ENCODE peak calls at places on chromosomes 6 and 20, in six cellular contexts. X is astrocyte of the spinal cord, Q is Peyer's patch, N is dorsolateral prefrontal cortex, A is NB4, S is aorta. G is an unnamed sample.

GRCh38 chr6:129701721-129702455 is 8.1 kb downstream of the ARHGAP18 start:
- DNase-seq in X (no peak), Q (no peak), S (no peak), A (no peak), N (no peak), G (no peak)

GRCh38 chr20:60228255-60228654 is 270.0 kb downstream of the CDH26 start:
- DNase-seq in N (no peak), A (peak; percentile 86), X (no peak), Q (no peak), S (no peak), G (no peak)

GRCh38 chr6:4607026-4607704 is 169.0 kb upstream of the CDYL start:
- DNase-seq in Q (no peak), S (peak; percentile 62), N (peak; percentile 95), X (peak; percentile 93), A (peak; percentile 15), G (no peak)

GRCh38 chr6:47182291-47182957 is 127.3 kb downstream of the TNFRSF21 start:
- DNase-seq in A (no peak), S (no peak), N (no peak), X (no peak), Q (no peak), G (no peak)

GRCh38 chr20:32777177-32777956 is 15.2 kb downstream of the DNMT3B start:
- DNase-seq in A (no peak), N (no peak), X (no peak), S (no peak), Q (no peak), G (no peak)

GRCh38 chr20:9323622-9324021 is 190.8 kb upstream of the LAMP5 start:
- DNase-seq in X (no peak), Q (no peak), S (no peak), N (no peak), A (no peak), G (no peak)

GRCh38 chr20:32356935-32357868 is 929 bp upstream of the ASXL1 start:
- DNase-seq in A (peak; percentile 65), Q (no peak), N (peak; percentile 14), S (peak; percentile 47), X (peak; percentile 29), G (no peak)

GRCh38 chr6:85747654-85748053 is 105.0 kb upstream of the SYNCRIP start:
- DNase-seq in Q (no peak), N (no peak), X (peak; percentile 85), S (no peak), A (no peak), G (no peak)

GRCh38 chr6:106168097-106168888 is 82.2 kb downstream of the PRDM1 start:
- DNase-seq in X (no peak), A (no peak), Q (no peak), N (peak; percentile 71), S (no peak), G (no peak)

GRCh38 chr20:48897298-48898044 is 24.0 kb upstream of the ARFGEF2 start:
- DNase-seq in A (peak; percentile 26), N (no peak), X (peak; percentile 86), Q (no peak), S (no peak), G (no peak)

GRCh38 chr6:11215773-11216172 is 16.7 kb downstream of the NEDD9 start:
- DNase-seq in N (peak; percentile 31), Q (no peak), S (no peak), X (no peak), A (no peak), G (no peak)

GRCh38 chr6:130035211-130035610 is 16.8 kb downstream of the L3MBTL3 start:
- DNase-seq in X (no peak), A (no peak), S (no peak), Q (no peak), N (no peak), G (no peak)

GRCh38 chr6:64477311-64477850 is 841.8 kb downstream of the PHF3 start:
- DNase-seq in X (peak; percentile 26), Q (no peak), N (no peak), S (no peak), A (no peak), G (no peak)

GRCh38 chr6:168756009-168756634 is 315.1 kb downstream of the SMOC2 start:
- DNase-seq in X (peak; percentile 74), N (no peak), A (no peak), Q (no peak), S (no peak), G (no peak)

GRCh38 chr6:21625642-21626041 is 32.1 kb downstream of the SOX4 start:
- DNase-seq in A (no peak), N (no peak), S (no peak), X (no peak), Q (no peak), G (no peak)

GRCh38 chr6:114362957-114363356 is 20.1 kb upstream of the HS3ST5 start:
- DNase-seq in X (no peak), A (no peak), N (no peak), Q (no peak), S (no peak), G (no peak)

GRCh38 chr6:114366899-114367298 is 24.1 kb upstream of the HS3ST5 start:
- DNase-seq in N (no peak), X (no peak), S (no peak), Q (no peak), A (no peak), G (no peak)

GRCh38 chr6:114364295-114364694 is 21.5 kb upstream of the HS3ST5 start:
- DNase-seq in X (peak; percentile 56), Q (no peak), N (no peak), S (no peak), A (no peak), G (no peak)

GRCh38 chr6:114361036-114361435 is 18.2 kb upstream of the HS3ST5 start:
- DNase-seq in Q (no peak), A (no peak), S (no peak), X (no peak), N (no peak), G (no peak)

DNA sequence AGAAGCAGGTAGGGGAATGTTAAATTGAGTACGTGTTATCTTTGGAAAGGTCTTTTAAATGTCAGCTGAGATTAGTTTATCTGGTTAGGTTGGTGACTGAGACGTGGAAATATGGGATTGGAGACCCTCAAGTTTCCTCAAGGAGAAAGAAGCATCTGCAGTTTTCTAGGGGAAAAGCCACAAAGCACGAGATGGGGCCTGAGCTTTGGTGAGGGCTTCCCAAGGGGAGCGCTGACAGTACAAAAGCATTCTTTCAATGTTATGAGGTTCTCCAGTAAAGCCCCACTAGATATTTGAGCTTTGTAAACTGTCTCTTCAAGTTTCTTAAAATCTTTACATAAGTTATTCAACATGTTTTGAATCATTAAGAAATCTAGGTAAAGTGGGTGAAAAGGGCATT is 19.6 kb upstream of the HS3ST5 start:
- DNase-seq in A (no peak), Q (no peak), S (no peak), X (no peak), N (no peak), G (no peak)
- H3K4me3 ChIP-seq in A (no peak overlapping the region), Q (no peak overlapping the region), S (no peak overlapping the region), X (no peak overlapping the region), N (no peak overlapping the region), G (no peak overlapping the region)

DNA sequence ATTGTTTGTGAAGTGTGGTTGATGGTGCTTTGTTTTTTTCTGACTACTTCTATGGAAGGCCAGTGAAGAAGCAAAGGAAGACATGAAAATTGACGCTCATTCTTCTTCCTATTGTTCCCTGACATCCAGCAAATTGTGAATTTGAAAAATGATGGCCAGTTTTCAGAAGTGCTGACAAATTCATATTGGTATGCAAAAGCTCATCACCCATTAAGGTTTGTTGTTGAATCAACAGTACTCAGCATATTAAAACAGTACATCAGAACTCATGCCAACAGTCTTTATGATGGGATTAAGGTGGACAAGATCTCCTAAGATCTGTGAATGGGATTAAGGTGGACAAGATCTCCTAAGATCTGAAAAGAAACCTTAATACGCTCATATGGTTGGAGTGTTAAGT is 1.0 kb upstream of the MTG2 start:
- DNase-seq in X (no peak), A (no peak), Q (no peak), S (no peak), N (no peak), G (no peak)
- H3K4me3 ChIP-seq in X (peak overlapping the region; percentile 97), A (peak overlapping the region; percentile 92), Q (peak overlapping the region; percentile 87), S (no peak overlapping the region), N (peak overlapping the region; percentile 90), G (peak overlapping the region; percentile 95)

GRCh38 chr20:43916875-43917371 is 2.3 kb downstream of the TOX2 start:
- DNase-seq in Q (no peak), N (no peak), X (peak; percentile 16), S (no peak), A (no peak), G (no peak)
- H3K4me3 ChIP-seq in Q (peak overlapping the region; percentile 57), N (peak overlapping the region; percentile 40), X (peak overlapping the region; percentile 58), S (no peak overlapping the region), A (no peak overlapping the region), G (no peak overlapping the region)

DNA sequence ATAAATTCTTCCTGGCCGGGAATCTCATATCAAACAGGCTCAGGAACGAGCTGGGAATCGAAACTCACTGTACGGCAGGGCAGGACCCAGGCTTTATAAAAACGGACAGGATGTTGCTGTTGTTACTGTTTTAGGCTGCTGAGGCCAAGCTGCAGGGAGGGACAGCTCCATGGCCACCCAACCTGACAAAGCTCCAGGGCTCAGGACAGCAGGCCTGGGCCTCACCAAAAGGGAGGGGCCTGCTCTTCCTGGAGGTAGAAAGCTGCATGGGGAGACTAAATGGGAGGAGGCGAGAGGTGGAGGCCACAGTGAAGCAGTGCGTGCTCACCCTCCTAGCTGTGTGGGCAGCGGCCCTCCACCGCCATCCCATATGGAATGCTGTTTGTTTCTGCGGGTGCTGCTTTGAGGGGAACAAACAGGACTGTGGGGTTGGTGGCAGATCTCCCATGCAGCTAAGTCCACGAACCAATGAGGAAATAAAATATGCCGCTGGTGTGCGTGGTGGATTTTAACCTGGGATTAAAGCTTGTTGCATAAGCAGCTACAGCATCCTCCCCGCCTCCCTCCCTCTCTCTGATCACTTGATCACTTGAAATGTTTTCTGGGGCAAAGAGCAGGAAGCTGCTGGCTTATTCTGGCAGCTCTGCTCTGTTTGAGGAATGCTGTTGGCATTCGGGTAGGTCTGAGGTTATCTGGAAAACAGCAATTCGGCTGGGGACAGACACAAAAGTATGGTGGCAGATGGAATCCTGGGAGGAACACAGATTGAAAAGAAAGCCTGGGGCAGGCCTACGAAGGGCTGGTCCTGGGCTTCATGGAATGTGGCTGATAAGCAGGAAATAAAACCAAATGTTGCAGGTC is 2.4 kb upstream of the ZMYND8 start:
- DNase-seq in Q (peak; percentile 42), N (peak; percentile 72), A (peak; percentile 88), S (peak; percentile 89), X (peak; percentile 93), G (no peak)
- H3K4me3 ChIP-seq in Q (peak overlapping the region; percentile 7), N (no peak overlapping the region), A (peak overlapping the region; percentile 54), S (no peak overlapping the region), X (no peak overlapping the region), G (no peak overlapping the region)

DNA sequence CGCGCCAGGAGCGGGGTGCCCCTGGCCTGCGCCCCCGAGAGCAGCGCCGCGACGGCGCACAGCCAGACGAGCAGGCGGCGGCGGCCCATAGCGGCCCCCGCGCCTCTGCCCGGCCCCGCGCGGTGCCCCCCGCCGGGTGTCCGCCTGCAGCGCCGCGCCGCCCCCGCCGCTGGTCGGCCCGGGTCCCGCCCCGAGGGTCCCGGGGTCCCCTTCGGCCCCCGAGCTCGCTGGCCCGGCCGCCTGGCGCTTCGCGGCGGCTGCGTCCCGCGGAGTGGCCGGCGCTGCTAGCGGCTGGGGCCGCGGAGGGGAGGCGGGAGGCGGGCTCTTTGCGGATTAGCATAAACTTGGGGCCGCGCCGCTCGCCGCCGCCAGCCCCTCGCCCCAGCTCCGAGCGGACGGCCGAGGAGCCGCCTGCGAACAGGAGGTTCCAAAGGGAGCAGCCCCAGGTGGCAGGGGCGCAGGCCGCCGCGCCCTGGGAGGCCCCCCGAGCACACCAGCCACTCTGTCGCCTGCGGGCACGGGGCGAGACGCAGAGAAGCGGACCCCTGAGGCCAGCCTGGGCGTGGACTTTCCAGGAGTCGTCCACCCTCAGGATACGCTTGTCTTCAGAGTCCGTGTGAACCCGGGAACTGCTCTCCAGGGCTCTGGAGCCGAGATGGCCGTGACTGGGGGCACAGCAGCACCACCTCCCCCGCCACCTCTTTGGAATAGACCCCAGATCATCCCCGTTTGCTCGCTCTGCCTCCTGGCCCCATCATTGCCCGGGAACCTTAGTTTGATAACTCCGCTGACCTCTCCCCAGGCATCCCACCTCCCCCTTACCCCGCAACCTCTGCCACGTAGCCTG is at the start of gene EMILIN3:
- DNase-seq in X (no peak), Q (no peak), S (no peak), N (no peak), A (no peak), G (no peak)
- H3K4me3 ChIP-seq in X (no peak within 1 kb of the TSS), Q (peak within 1 kb of the TSS; percentile 41), S (peak within 1 kb of the TSS; percentile 22), N (peak within 1 kb of the TSS; percentile 17), A (no peak within 1 kb of the TSS), G (no peak within 1 kb of the TSS)

G was measured in Jurkat, Clone E6-1.